ENCODE peak calls at places on chromosomes 7 and 10, in eight cellular contexts. O is hepatocyte, R is upper lobe of left lung, Q is tibial artery, A is Peyer's patch, H is ovary, P is pancreas, U is stomach. X is an unnamed sample. For H3K4me1 and H3K36me3, the result is how much of the 10 kb centered on the place peaks cover.

GRCh38 chr10:66642217-66642616 is 283.6 kb upstream of the LRRTM3 start:
- DNase-seq in O (no peak), R (no peak), Q (no peak), A (no peak), H (no peak), P (no peak), U (no peak), X (no peak)

GRCh38 chr7:129454249-129454551 is 20.0 kb downstream of the STRIP2 start:
- DNase-seq in O (no peak), R (no peak), Q (no peak), A (no peak), H (no peak), P (no peak), U (no peak), X (no peak)

GRCh38 chr7:4789194-4790077 is 14.0 kb downstream of the AP5Z1 start:
- DNase-seq in O (no peak), R (peak), Q (no peak), A (no peak), H (no peak), P (no peak), U (no peak), X (no peak)

GRCh38 chr7:134691820-134692705 is 45.4 kb downstream of the BPGM start:
- DNase-seq in O (peak), R (no peak), Q (no peak), A (no peak), H (peak), P (no peak), U (no peak), X (no peak)

GRCh38 chr7:73823873-73824597 is 6.8 kb upstream of the CLDN4 start:
- DNase-seq in O (no peak), R (no peak), Q (peak), A (no peak), H (no peak), P (no peak), U (no peak), X (no peak)

GRCh38 chr10:123007558-123008378 is 827 bp downstream of the IKZF5 start:
- DNase-seq in O (peak), R (no peak), Q (peak), A (peak), H (no peak), P (peak), U (peak), X (peak)

GRCh38 chr7:46285856-46286255 is 364.8 kb upstream of the IGFBP3 start:
- DNase-seq in O (no peak), R (no peak), Q (no peak), A (no peak), H (no peak), P (no peak), U (no peak), X (no peak)

GRCh38 chr7:157712666-157713235 is 375.9 kb downstream of the DNAJB6 start:
- DNase-seq in O (no peak), R (no peak), Q (no peak), A (no peak), H (no peak), P (no peak), U (no peak), X (no peak)

GRCh38 chr10:1142596-1142995 is 86.4 kb downstream of the WDR37 start:
- DNase-seq in O (no peak), R (no peak), Q (no peak), A (no peak), H (no peak), P (no peak), U (no peak), X (no peak)

GRCh38 chr10:119449760-119450461 is 92.6 kb downstream of the RGS10 start:
- DNase-seq in O (no peak), R (no peak), Q (peak), A (peak), H (peak), P (no peak), U (no peak), X (no peak)

GRCh38 chr10:30447125-30447799 is 13.3 kb downstream of the MAP3K8 start:
- DNase-seq in O (no peak), R (no peak), Q (no peak), A (no peak), H (no peak), P (no peak), U (no peak), X (no peak)

GRCh38 chr7:94298943-94299342 is 95.8 kb upstream of the COL1A2 start:
- DNase-seq in O (no peak), R (no peak), Q (no peak), A (no peak), H (no peak), P (no peak), U (no peak), X (no peak)

GRCh38 chr10:119500796-119501195 is 41.7 kb downstream of the RGS10 start:
- DNase-seq in O (no peak), R (no peak), Q (no peak), A (no peak), H (no peak), P (no peak), U (no peak), X (no peak)

DNA sequence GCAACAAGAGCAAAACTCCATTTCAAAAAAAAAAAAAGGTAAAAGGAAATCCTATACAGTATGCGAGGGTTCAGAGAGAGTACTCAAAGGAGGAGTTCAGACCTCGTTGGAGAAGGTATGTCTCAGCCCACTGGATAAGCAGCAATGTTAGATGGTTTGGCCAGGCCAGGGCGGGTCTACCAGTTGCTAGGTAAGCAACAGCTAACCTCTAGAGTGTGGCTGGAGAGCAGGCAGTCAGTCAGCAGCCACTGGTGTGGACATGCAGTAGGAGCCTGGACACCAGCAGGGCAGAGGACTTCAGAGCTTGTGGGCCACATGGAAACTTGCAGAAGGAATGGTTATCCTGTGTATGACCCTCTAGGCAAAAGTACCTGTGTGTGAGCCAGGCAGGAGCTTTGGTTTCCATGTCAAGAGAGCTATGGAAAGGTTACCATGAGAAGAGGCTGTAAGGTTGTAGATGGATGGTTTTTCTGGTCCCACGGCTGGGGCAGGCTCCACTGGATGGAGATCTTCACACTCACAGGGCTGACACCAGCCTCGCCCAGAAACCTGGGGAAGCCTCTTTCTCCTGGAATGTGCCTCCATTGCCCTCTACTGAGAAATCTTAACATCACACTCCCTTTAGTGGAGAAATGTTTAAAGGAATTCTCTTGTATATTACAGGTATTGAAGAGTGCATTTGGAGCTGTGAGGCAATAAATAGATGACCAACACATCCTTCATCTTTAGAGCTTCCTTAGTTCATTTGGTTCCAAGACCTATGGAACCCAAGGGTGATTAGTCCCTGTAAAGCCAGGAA is 63.6 kb downstream of the CCDC186 start:
- DNase-seq in O (peak), R (no peak), Q (no peak), A (no peak), H (no peak), P (no peak), U (no peak), X (no peak)
- TF ChIP-seq CTCF in O (peak), R (no peak), Q (no peak), A (peak), H (no peak), P (no peak), U (no peak), X (no peak)

GRCh38 chr10:110404374-110404773 is 93.3 kb upstream of the DUSP5 start:
- DNase-seq in O (no peak), R (no peak), Q (no peak), A (no peak), H (no peak), P (no peak), U (no peak), X (no peak)

GRCh38 chr10:110404825-110405224 is 92.9 kb upstream of the DUSP5 start:
- DNase-seq in O (no peak), R (no peak), Q (no peak), A (no peak), H (no peak), P (no peak), U (no peak), X (no peak)

GRCh38 chr10:110407301-110408170 is 90.2 kb upstream of the DUSP5 start:
- DNase-seq in O (no peak), R (no peak), Q (no peak), A (no peak), H (no peak), P (no peak), U (no peak), X (no peak)

GRCh38 chr10:110403593-110403992 is 94.1 kb upstream of the DUSP5 start:
- DNase-seq in O (no peak), R (no peak), Q (no peak), A (no peak), H (no peak), P (no peak), U (no peak), X (no peak)

GRCh38 chr10:110405401-110405800 is 92.3 kb upstream of the DUSP5 start:
- DNase-seq in O (peak), R (no peak), Q (no peak), A (no peak), H (no peak), P (no peak), U (no peak), X (no peak)
- H3K4me1 ChIP-seq in O (under half), R (under half), Q (under half), A (under half), H (under half), P (under half), U (under half), X (under half)

GRCh38 chr10:74103560-74104248 is 46.9 kb downstream of the AP3M1 start:
- DNase-seq in O (peak), R (no peak), Q (no peak), A (no peak), H (no peak), P (no peak), U (no peak), X (no peak)
- H3K36me3 ChIP-seq in O (under half), R (half or more), Q (half or more), A (under half), H (under half), P (under half), U (half or more), X (under half)

GRCh38 chr7:139557857-139558581 is 34.5 kb downstream of the CLEC2L start:
- DNase-seq in O (no peak), R (no peak), Q (no peak), A (no peak), H (no peak), P (no peak), U (no peak), X (no peak)
- TF ChIP-seq CTCF in O (peak), R (no peak), Q (no peak), A (no peak), H (no peak), P (no peak), U (no peak), X (no peak)

DNA sequence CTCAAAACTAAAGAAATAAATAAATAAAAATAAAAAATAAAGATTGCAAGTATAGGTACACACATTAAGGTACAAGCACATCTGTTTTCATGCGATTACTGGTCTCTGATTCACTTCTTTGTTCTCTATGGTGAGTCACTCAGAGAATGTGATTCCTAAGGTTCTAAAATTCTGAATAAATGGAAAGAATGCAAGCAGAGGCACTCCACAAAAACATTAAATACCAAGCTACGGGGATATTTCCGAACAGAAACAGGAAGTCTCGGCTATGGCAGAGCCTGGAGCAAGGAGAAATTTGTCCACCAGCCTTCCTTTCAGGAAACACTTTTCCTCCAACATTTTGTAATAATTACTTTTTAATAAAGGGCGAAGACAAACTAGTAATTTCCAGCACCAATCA is 1.4 kb downstream of the VOPP1 start:
- DNase-seq in O (no peak), R (no peak), Q (no peak), A (peak), H (no peak), P (no peak), U (no peak), X (no peak)
- H3K4me1 ChIP-seq in O (under half), R (under half), Q (under half), A (under half), H (under half), P (under half), U (half or more), X (half or more)

GRCh38 chr10:127441350-127442219 is 107.5 kb upstream of the NPS start:
- DNase-seq in O (no peak), R (no peak), Q (no peak), A (no peak), H (peak), P (peak), U (no peak), X (no peak)

GRCh38 chr10:127444155-127444554 is 105.0 kb upstream of the NPS start:
- DNase-seq in O (no peak), R (no peak), Q (no peak), A (no peak), H (no peak), P (no peak), U (no peak), X (no peak)

GRCh38 chr10:127442220-127442525 is 106.9 kb upstream of the NPS start:
- DNase-seq in O (no peak), R (no peak), Q (no peak), A (no peak), H (no peak), P (no peak), U (no peak), X (no peak)

DNA sequence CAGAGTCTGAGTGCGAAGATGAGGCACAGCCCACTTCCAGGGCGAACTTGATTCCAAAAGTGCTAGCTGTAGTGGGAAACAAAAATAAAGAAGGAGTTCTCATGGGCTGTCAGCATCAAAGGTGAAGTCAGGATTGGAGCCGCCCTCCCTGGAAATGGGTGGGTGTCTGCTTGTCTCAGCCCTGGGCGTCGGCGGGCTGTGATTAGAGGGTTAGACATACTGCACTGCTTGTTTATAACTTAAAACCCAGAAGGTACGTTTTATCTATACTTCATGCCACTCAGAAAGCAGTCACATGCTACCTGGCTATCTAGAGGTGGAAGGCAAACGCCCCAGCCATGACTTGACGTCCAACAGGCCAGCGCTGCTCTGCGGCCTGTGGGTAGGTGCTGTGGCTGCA is 108.7 kb upstream of the NPS start:
- DNase-seq in O (no peak), R (no peak), Q (no peak), A (no peak), H (no peak), P (no peak), U (no peak), X (no peak)
- H3K36me3 ChIP-seq in O (under half), R (under half), Q (half or more), A (under half), H (under half), P (under half), U (half or more), X (under half)

DNA sequence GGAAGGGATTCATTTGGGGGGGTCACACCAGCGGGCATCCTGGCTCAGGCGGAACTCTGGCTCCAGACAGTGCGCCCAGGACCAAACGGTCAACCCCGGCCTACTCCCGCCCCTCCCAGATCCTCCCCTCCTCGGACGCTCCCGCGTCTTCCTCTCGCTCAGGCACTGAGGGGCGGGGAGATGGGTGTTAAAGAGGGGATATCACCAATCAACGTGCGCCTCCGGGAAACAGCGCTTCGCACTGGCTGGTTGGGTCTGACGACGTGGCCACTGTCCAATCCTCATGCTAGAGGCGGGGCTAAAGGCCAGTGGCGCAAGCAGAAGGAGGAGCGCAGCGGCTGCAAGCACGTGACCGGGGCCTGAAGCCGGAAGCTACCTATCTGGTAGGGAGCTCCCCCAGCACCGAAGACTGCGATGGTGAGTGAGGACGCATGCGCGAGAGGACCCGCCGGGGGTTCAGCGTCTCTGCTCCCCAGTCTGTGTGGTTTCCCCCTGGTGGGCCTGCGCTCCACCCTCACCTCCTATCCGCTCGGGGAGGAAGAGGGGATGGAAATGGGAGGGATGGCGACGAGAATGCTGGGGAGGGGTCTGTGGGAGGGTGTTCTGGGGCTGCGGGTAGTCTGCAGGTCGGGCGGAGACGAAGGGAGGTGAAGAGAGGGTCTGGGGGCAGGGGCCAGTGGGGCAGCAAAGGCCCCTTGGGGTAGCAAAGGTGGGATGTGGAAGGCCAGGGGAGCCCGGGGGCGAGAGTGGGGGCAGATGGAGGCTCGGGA is at the start of gene LAMTOR4:
- DNase-seq in O (peak), R (peak), Q (peak), A (peak), H (peak), P (peak), U (peak), X (peak)
- TF ChIP-seq CTCF in O (no peak), R (no peak), Q (peak), A (no peak), H (no peak), P (no peak), U (no peak), X (no peak)

GRCh38 chr7:102287082-102287464 is 405 bp downstream of the SH2B2 start:
- DNase-seq in O (no peak), R (peak), Q (no peak), A (peak), H (no peak), P (no peak), U (no peak), X (no peak)
- H3K4me1 ChIP-seq in O (under half), R (under half), Q (under half), A (under half), H (under half), P (under half), U (under half), X (under half)

DNA sequence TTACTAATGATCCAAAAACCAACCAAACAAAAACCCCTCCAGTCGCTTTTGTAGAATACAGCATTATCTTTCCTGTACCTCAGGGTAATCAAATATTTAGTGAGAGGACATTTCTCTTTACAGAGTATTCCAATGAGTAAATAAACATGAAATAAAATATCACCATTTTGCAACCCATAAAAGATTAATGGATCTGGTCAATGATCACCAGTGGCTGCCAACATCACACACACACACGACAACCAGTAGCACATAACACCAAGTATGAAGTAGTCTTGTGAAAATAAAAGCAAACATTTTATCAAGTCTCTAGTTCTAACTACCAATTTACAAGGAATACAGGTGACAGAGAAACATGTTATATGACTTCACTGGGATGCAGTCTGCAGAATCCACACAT is 188.6 kb upstream of the IMMP2L start:
- DNase-seq in O (no peak), R (no peak), Q (no peak), A (no peak), H (no peak), P (no peak), U (no peak), X (no peak)
- H3K36me3 ChIP-seq in O (under half), R (under half), Q (under half), A (under half), H (under half), P (under half), U (under half), X (under half)

X was measured in CD8-positive, alpha-beta T cell.